ENCODE peak calls at places on chromosomes 5 and 9, in four cellular contexts. L is H9, T is GM12878, R is GM23248. N is an unnamed sample.

GRCh38 chr9:88418715-88419540 is 30.7 kb downstream of the SPIN1 start:
- DNase-seq in L (peak; percentile 68), T (no peak), R (peak; percentile 25), N (no peak)

GRCh38 chr5:142784405-142784955 is 14.3 kb downstream of the ARHGAP26 start:
- DNase-seq in L (no peak), T (no peak), R (peak; percentile 39), N (peak; percentile 7)

GRCh38 chr5:179227196-179227577 is 118.1 kb downstream of the ADAMTS2 start:
- DNase-seq in L (peak; percentile 22), T (no peak), R (no peak), N (no peak)

GRCh38 chr5:135387629-135387960 is 11.4 kb downstream of the MACROH2A1 start:
- DNase-seq in L (no peak), T (no peak), R (no peak), N (no peak)

GRCh38 chr9:128383791-128384190 is 12.6 kb downstream of the URM1 start:
- DNase-seq in L (no peak), T (no peak), R (no peak), N (no peak)

GRCh38 chr5:5492087-5492933 is 69.8 kb downstream of the ICE1 start:
- DNase-seq in L (peak; percentile 50), T (peak; percentile 25), R (peak; percentile 67), N (peak; percentile 72)

GRCh38 chr5:128436825-128437224 is 101.2 kb downstream of the FBN2 start:
- DNase-seq in L (no peak), T (no peak), R (peak; percentile 65), N (peak; percentile 84)

GRCh38 chr9:132712753-132713152 is 42.5 kb downstream of the GTF3C4 start:
- DNase-seq in L (no peak), T (no peak), R (no peak), N (no peak)

GRCh38 chr5:142095651-142096330 is 12.8 kb upstream of the NDFIP1 start:
- DNase-seq in L (no peak), T (peak; percentile 8), R (peak; percentile 26), N (no peak)

GRCh38 chr9:72882117-72882775 is 70.6 kb downstream of the ALDH1A1 start:
- DNase-seq in L (no peak), T (no peak), R (peak; percentile 63), N (no peak)

GRCh38 chr5:112824197-112824596 is 36.9 kb upstream of the SRP19 start:
- DNase-seq in L (no peak), T (no peak), R (no peak), N (no peak)

GRCh38 chr5:68817696-68818695 is 275.8 kb upstream of the SLC30A5 start:
- DNase-seq in L (peak; percentile 83), T (no peak), R (peak; percentile 49), N (no peak)

GRCh38 chr5:8906303-8906967 is 639.4 kb downstream of the SEMA5A start:
- DNase-seq in L (no peak), T (no peak), R (peak; percentile 68), N (peak; percentile 97)

GRCh38 chr9:132381966-132382541 is 24.6 kb downstream of the TTF1 start:
- DNase-seq in L (no peak), T (peak; percentile 90), R (no peak), N (no peak)

GRCh38 chr5:39623291-39623865 is 198.6 kb upstream of the DAB2 start:
- DNase-seq in L (no peak), T (no peak), R (no peak), N (no peak)

GRCh38 chr9:113222482-113222841 is 1.1 kb downstream of the SLC31A1 start:
- DNase-seq in L (no peak), T (no peak), R (peak; percentile 74), N (no peak)

GRCh38 chr5:61254969-61255555 is 77.0 kb upstream of the ZSWIM6 start:
- DNase-seq in L (no peak), T (no peak), R (no peak), N (peak; percentile 61)

GRCh38 chr9:109889456-109889855 is 109.5 kb downstream of the PALM2AKAP2 start:
- DNase-seq in L (no peak), T (no peak), R (no peak), N (no peak)

GRCh38 chr9:78927099-78927940 is 630.4 kb downstream of the PSAT1 start:
- DNase-seq in L (no peak), T (no peak), R (no peak), N (peak; percentile 9)

GRCh38 chr9:17726298-17726697 is 147.4 kb downstream of the SH3GL2 start:
- DNase-seq in L (no peak), T (no peak), R (no peak), N (no peak)

GRCh38 chr5:8848997-8849585 is 696.8 kb downstream of the SEMA5A start:
- DNase-seq in L (no peak), T (no peak), R (peak; percentile 95), N (peak; percentile 95)

GRCh38 chr9:22100626-22101025 is 91.5 kb upstream of the CDKN2B start:
- DNase-seq in L (no peak), T (no peak), R (no peak), N (no peak)

GRCh38 chr9:22102347-22103053 is 93.4 kb upstream of the CDKN2B start:
- DNase-seq in L (no peak), T (no peak), R (no peak), N (peak; percentile 41)

GRCh38 chr9:22098636-22099332 is 89.7 kb upstream of the CDKN2B start:
- DNase-seq in L (no peak), T (no peak), R (no peak), N (no peak)

DNA sequence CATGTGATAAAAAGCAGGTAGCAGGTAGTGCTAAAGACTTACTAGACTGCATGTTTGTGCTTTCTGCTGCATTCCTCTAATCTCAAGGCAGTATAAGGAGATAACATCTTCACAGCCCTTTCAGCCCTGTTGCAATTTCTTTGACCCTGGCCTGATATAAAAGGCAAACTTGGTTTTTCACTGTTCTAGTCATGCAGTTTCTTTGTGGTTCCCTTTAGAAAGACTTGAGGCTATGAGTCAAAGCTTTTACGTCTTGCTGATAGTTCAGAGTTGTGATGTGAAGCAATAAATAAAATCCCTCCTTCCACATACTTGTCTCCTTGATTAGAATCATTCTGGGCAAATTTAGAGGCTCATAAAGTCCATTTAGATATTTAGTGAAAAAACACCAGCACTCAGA is 88.6 kb upstream of the CDKN2B start:
- DNase-seq in L (no peak), T (no peak), R (peak; percentile 86), N (peak; percentile 30)
- H3K4me2 ChIP-seq in L (no peak overlapping the region), T (no peak overlapping the region), R (no peak overlapping the region), N (peak overlapping the region; percentile 19)

GRCh38 chr5:88663793-88664216 is 219.2 kb downstream of the MEF2C start:
- DNase-seq in L (no peak), T (no peak), R (no peak), N (no peak)

GRCh38 chr5:88662801-88663360 is 220.1 kb downstream of the MEF2C start:
- DNase-seq in L (no peak), T (no peak), R (no peak), N (no peak)

GRCh38 chr5:88660326-88660946 is 222.5 kb downstream of the MEF2C start:
- DNase-seq in L (peak; percentile 31), T (no peak), R (peak; percentile 66), N (peak; percentile 81)

GRCh38 chr5:88660947-88661869 is 221.8 kb downstream of the MEF2C start:
- DNase-seq in L (peak; percentile 99), T (no peak), R (peak; percentile 83), N (peak; percentile 96)

GRCh38 chr5:88661870-88662207 is 221.1 kb downstream of the MEF2C start:
- DNase-seq in L (no peak), T (no peak), R (no peak), N (no peak)
- H3K27ac ChIP-seq in L (no peak overlapping the region), T (no peak overlapping the region), R (no peak overlapping the region), N (no peak overlapping the region)

DNA sequence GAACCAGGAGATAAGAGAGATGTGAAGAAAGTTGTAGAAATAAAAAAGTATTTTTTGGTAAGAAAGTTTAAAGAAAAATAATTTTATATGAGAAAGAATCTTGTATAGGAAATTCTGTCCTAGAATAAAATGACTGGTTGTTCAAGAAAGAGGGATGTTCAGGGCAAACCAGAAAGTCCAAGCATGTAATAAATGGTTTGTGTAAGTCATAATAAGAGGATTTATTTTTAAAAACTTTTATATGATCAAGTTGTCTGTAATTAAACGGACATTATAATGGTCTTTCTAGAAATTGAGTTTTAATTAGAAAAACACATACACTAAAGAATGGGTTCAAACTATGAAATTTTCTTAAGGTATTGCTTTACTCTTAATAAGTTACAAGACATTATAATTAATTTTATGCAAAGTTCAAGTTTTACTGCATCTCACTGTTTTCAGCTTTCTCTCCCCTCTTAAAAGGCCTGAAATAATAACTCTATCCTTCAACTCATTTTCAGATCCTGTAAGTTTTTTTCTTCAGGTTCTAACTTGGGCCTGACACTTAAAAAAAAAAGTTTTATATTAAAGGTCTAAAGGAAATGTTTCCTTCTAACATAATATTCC is 56.1 kb upstream of the ZNF300 start:
- DNase-seq in L (no peak), T (no peak), R (no peak), N (peak; percentile 7)
- H3K9me3 ChIP-seq in L (peaks cover 45% of the 10 kb centered on the region), T (no peaks in the 10 kb centered on the region), R (peaks cover 4% of the 10 kb centered on the region), N (peaks cover 46% of the 10 kb centered on the region)

GRCh38 chr5:157473383-157474370 is 13.7 kb downstream of the NIPAL4 start:
- DNase-seq in L (no peak), T (no peak), R (peak; percentile 69), N (no peak)
- H3K4me2 ChIP-seq in L (no peak overlapping the region), T (no peak overlapping the region), R (peak overlapping the region; percentile 14), N (no peak overlapping the region)